ENCODE peak calls at places on chromosomes 7 and 10, in four cellular contexts. One of them, this sample, is unnamed.

GRCh38 chr10:30186371-30186875 is 127.0 kb upstream of the JCAD start:
- DNase-seq in T-helper 9 cell: no peak
- DNase-seq in NCI-H2081: no peak
- DNase-seq in Right ventricle myocardium superior: no peak
- DNase-seq in this sample: peak

GRCh38 chr7:113100091-113100723 is 13.6 kb upstream of the GPR85 start:
- DNase-seq in Right ventricle myocardium superior: peak
- DNase-seq in NCI-H2081: peak
- DNase-seq in T-helper 9 cell: no peak
- DNase-seq in this sample: peak

GRCh38 chr10:133001114-133001513 is 58.7 kb upstream of the CFAP46 start:
- DNase-seq in T-helper 9 cell: no peak
- DNase-seq in Right ventricle myocardium superior: no peak
- DNase-seq in NCI-H2081: no peak
- DNase-seq in this sample: no peak

GRCh38 chr7:75762350-75762917 is 9.6 kb downstream of the CCL26 start:
- DNase-seq in Right ventricle myocardium superior: no peak
- DNase-seq in T-helper 9 cell: no peak
- DNase-seq in NCI-H2081: peak
- DNase-seq in this sample: peak

GRCh38 chr7:31002256-31002655 is 38.5 kb downstream of the GHRHR start:
- DNase-seq in NCI-H2081: no peak
- DNase-seq in Right ventricle myocardium superior: no peak
- DNase-seq in T-helper 9 cell: no peak
- DNase-seq in this sample: no peak

GRCh38 chr10:97726636-97727178 is 10.2 kb upstream of the ZFYVE27 start:
- DNase-seq in Right ventricle myocardium superior: no peak
- DNase-seq in T-helper 9 cell: no peak
- DNase-seq in NCI-H2081: peak
- DNase-seq in this sample: peak

GRCh38 chr10:85786401-85786899 is 580.1 kb downstream of the GRID1 start:
- DNase-seq in Right ventricle myocardium superior: no peak
- DNase-seq in NCI-H2081: peak
- DNase-seq in T-helper 9 cell: no peak
- DNase-seq in this sample: no peak

GRCh38 chr7:45224832-45225231 is 67.2 kb downstream of the RAMP3 start:
- DNase-seq in NCI-H2081: no peak
- DNase-seq in T-helper 9 cell: no peak
- DNase-seq in Right ventricle myocardium superior: no peak
- DNase-seq in this sample: no peak

GRCh38 chr7:64849924-64850499 is 53.1 kb upstream of the ZNF273 start:
- DNase-seq in Right ventricle myocardium superior: no peak
- DNase-seq in NCI-H2081: no peak
- DNase-seq in T-helper 9 cell: no peak
- DNase-seq in this sample: no peak

GRCh38 chr10:75801121-75801520 is 369.7 kb downstream of the LRMDA start:
- DNase-seq in T-helper 9 cell: no peak
- DNase-seq in NCI-H2081: no peak
- DNase-seq in Right ventricle myocardium superior: no peak
- DNase-seq in this sample: no peak

GRCh38 chr7:34672430-34672829 is 14.4 kb downstream of the NPSR1 start:
- DNase-seq in T-helper 9 cell: no peak
- DNase-seq in Right ventricle myocardium superior: no peak
- DNase-seq in NCI-H2081: no peak
- DNase-seq in this sample: no peak

GRCh38 chr10:50286517-50286916 is 35.2 kb upstream of the ASAH2 start:
- DNase-seq in Right ventricle myocardium superior: no peak
- DNase-seq in NCI-H2081: no peak
- DNase-seq in T-helper 9 cell: no peak
- DNase-seq in this sample: no peak

GRCh38 chr7:2882111-2882510 is 38.0 kb upstream of the GNA12 start:
- DNase-seq in T-helper 9 cell: no peak
- DNase-seq in NCI-H2081: peak
- DNase-seq in Right ventricle myocardium superior: no peak
- DNase-seq in this sample: no peak

GRCh38 chr10:78904196-78904595 is 164.6 kb upstream of the ZMIZ1 start:
- DNase-seq in Right ventricle myocardium superior: no peak
- DNase-seq in T-helper 9 cell: no peak
- DNase-seq in NCI-H2081: no peak
- DNase-seq in this sample: no peak

GRCh38 chr10:125423569-125423968 is 259.4 kb downstream of the TEX36 start:
- DNase-seq in T-helper 9 cell: no peak
- DNase-seq in NCI-H2081: no peak
- DNase-seq in Right ventricle myocardium superior: no peak
- DNase-seq in this sample: no peak

GRCh38 chr7:55339033-55339995 is 25.8 kb upstream of the LANCL2 start:
- DNase-seq in T-helper 9 cell: no peak
- DNase-seq in NCI-H2081: no peak
- DNase-seq in Right ventricle myocardium superior: no peak
- DNase-seq in this sample: no peak

GRCh38 chr7:89002942-89003618 is 207.5 kb upstream of the TEX47 start:
- DNase-seq in T-helper 9 cell: no peak
- DNase-seq in Right ventricle myocardium superior: no peak
- DNase-seq in NCI-H2081: peak
- DNase-seq in this sample: no peak

GRCh38 chr7:7653568-7654187 is 13.1 kb downstream of the UMAD1 start:
- DNase-seq in Right ventricle myocardium superior: no peak
- DNase-seq in NCI-H2081: peak
- DNase-seq in T-helper 9 cell: no peak
- DNase-seq in this sample: no peak

GRCh38 chr10:1274098-1274745 is 218.0 kb downstream of the WDR37 start:
- DNase-seq in Right ventricle myocardium superior: no peak
- DNase-seq in T-helper 9 cell: no peak
- DNase-seq in NCI-H2081: no peak
- DNase-seq in this sample: peak